ENCODE peak calls at places on chromosomes 12 and 14, in five cellular contexts. V is K562, H is GM12891, D is HepG2, Z is GM12878. W is an unnamed sample.

GRCh38 chr14:96077983-96078686 is 39.0 kb downstream of the C14orf132 start:
- DNase-seq in D (no peak), Z (peak), H (no peak), V (no peak), W (no peak)

GRCh38 chr14:51967521-51967920 is 21.8 kb upstream of the RTRAF start:
- DNase-seq in D (no peak), Z (no peak), H (no peak), V (no peak), W (no peak)

GRCh38 chr12:95959107-95959506 is 16.0 kb downstream of the AMDHD1 start:
- DNase-seq in D (peak), Z (no peak), V (no peak), H (no peak), W (no peak)

GRCh38 chr12:92779902-92780301 is 77.1 kb downstream of the PLEKHG7 start:
- DNase-seq in V (no peak), D (no peak), H (no peak), Z (no peak), W (no peak)

GRCh38 chr12:44709166-44709565 is 166.9 kb downstream of the NELL2 start:
- DNase-seq in V (no peak), Z (no peak), D (no peak), H (no peak), W (no peak)

GRCh38 chr14:101134851-101135486 is 231.4 kb upstream of the RTL1 start:
- DNase-seq in Z (no peak), H (no peak), V (no peak), D (no peak), W (no peak)

GRCh38 chr12:100897240-100897639 is 102.7 kb downstream of the ANO4 start:
- DNase-seq in V (no peak), H (no peak), D (no peak), Z (no peak), W (no peak)

GRCh38 chr12:89882051-89882450 is 173.4 kb upstream of the ATP2B1 start:
- DNase-seq in D (no peak), Z (peak), H (no peak), V (no peak), W (no peak)

GRCh38 chr14:33714527-33715222 is 236.2 kb downstream of the EGLN3 start:
- DNase-seq in D (no peak), V (no peak), H (no peak), Z (no peak), W (no peak)

GRCh38 chr12:20627001-20627588 is 68.0 kb upstream of the SLCO1C1 start:
- DNase-seq in H (no peak), V (no peak), D (no peak), Z (no peak), W (no peak)

GRCh38 chr14:22536853-22537338 is 52.1 kb downstream of the DAD1 start:
- DNase-seq in D (no peak), Z (peak), V (peak), H (peak), W (peak)

GRCh38 chr14:65962952-65963351 is 523.2 kb upstream of the CCDC196 start:
- DNase-seq in H (no peak), Z (no peak), V (no peak), D (no peak), W (no peak)

GRCh38 chr14:80784824-80785223 is 156.7 kb downstream of the CEP128 start:
- DNase-seq in D (no peak), V (no peak), H (no peak), Z (no peak), W (no peak)

GRCh38 chr12:27711957-27712356 is 1.3 kb downstream of the MRPS35 start:
- DNase-seq in V (no peak), Z (no peak), D (no peak), H (no peak), W (no peak)

DNA sequence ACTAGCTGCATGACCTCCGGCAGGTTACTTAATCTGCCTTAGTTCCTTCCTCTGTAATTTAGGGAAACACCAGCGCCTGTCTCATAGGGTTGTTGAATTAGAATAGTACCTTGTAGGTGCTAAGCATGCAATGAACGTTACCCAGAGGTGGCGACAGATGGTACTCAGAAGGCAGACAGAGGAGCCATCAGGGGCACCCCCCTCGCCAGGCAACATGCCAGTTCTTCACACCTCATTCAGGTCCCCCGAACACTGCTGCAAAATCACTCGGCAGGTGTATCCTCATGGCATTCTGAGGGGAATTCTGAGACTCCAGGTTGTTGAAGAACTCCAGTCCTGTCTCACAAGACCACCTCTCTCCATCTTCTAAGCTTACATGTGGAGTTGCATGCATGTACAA is 10.1 kb downstream of the ISM2 start:
- DNase-seq in V (no peak), D (no peak), Z (no peak), H (no peak), W (no peak)
- TF ChIP-seq TAF1 in V (no peak), D (no peak), Z (no peak), H (no peak), W (no peak)

DNA sequence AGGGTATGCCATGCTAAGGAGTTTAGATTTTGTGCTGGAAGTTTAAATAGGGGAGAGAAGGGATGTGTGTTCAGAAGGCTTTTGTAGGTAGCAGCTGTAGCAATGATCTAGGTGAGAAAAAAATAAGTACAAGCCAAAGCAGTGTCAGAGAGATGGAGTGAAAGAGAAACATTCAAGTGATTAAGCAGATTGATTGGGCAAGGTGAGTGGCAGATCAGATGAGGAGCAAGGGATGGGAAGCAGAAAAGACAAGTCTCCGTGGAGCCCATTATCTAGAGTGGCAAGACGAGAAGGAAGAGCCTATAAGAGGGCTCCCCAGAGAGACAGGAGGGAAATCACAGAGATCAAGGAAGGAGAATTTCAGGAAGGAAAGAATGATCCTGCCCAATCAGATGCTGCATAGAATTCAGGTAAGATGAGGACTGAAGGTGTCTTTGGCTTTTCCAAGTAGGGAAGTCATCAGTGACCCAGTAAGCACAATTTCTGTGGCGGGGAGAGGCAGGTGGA is 133.5 kb downstream of the ETV6 start:
- DNase-seq in D (no peak), H (no peak), V (no peak), Z (no peak), W (no peak)
- TF ChIP-seq POLR2AphosphoS5 in D (no peak), H (no peak), V (no peak), Z (no peak), W (no peak)

GRCh38 chr14:63214417-63215196 is 10.4 kb downstream of the RHOJ start:
- DNase-seq in H (no peak), Z (no peak), V (no peak), D (no peak), W (no peak)
- TF ChIP-seq POLR2A in H (no peak), Z (no peak), V (no peak), D (no peak), W (no peak)

DNA sequence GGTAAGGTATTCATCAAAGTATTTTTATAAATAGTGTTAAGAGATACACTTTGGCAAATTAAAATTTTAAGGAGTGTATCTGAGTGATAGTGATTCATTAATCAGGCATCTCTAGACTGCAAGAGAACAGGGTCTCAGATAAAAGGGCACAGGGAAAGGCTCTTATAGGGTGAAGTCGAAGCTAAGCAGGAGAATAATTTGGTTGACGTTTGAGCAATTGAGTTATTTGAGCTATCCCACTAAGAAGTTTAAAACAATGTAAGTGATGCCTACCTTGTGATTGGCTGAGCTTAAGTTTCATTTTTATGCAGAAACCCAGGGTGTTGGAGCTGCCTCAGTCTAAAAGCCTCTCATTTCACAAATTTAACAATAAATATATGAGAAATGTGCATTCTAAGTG is 125.3 kb downstream of the SLC6A15 start:
- DNase-seq in V (no peak), H (no peak), D (no peak), Z (no peak), W (no peak)
- TF ChIP-seq TAF1 in V (no peak), H (no peak), D (no peak), Z (no peak), W (no peak)

DNA sequence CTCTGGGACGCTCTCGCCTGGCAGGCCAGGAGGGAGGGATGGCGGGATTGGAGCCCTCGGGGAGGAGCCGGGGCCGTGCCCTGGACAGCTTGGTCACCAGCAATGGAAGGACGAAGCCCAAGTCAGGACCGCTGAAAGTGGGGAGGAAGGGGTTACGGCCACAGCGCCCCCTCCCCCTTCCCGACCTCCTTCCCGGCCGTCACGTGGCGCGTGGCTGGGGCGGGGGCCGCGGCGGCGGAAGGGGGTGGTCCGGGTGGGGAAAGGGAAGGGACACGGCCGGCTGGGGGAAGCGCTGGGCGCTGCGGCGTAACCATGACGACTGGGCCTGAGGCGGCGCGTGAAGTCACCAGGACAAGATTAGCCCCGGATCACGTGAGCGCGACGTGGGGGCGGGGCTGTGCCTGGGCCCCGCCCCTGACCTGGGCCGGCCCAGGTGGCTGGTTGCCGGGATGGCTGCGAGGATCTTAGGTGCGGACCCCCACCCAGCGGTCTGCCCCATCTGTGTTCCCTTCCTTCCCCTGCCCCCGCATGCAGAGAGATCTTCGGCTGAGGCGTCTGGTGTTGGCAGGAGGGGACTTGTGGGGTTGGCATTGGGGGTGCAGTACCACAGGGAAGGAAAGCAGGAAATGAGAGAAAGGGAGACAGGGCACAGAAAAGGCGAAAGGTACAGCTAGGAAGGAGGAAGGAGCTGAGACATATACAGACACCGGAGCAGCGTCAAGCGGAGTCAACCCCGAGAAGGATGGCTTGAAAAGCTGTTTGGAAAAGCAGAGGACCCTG is 6.2 kb downstream of the MAP3K12 start:
- DNase-seq in H (peak), Z (peak), D (peak), V (peak), W (peak)
- TF ChIP-seq POLR2AphosphoS5 in H (no peak), Z (peak), D (peak), V (peak), W (no peak)

GRCh38 chr14:104968541-104969401 is 9.4 kb downstream of the AHNAK2 start:
- DNase-seq in Z (no peak), D (no peak), V (no peak), H (no peak), W (no peak)

GRCh38 chr14:104971447-104972240 is 6.5 kb downstream of the AHNAK2 start:
- DNase-seq in D (no peak), H (no peak), V (no peak), Z (no peak), W (no peak)

GRCh38 chr14:104972301-104973211 is 5.6 kb downstream of the AHNAK2 start:
- DNase-seq in H (no peak), V (no peak), Z (no peak), D (no peak), W (no peak)

GRCh38 chr14:104969741-104970230 is 8.4 kb downstream of the AHNAK2 start:
- DNase-seq in V (no peak), H (no peak), D (no peak), Z (no peak), W (no peak)

DNA sequence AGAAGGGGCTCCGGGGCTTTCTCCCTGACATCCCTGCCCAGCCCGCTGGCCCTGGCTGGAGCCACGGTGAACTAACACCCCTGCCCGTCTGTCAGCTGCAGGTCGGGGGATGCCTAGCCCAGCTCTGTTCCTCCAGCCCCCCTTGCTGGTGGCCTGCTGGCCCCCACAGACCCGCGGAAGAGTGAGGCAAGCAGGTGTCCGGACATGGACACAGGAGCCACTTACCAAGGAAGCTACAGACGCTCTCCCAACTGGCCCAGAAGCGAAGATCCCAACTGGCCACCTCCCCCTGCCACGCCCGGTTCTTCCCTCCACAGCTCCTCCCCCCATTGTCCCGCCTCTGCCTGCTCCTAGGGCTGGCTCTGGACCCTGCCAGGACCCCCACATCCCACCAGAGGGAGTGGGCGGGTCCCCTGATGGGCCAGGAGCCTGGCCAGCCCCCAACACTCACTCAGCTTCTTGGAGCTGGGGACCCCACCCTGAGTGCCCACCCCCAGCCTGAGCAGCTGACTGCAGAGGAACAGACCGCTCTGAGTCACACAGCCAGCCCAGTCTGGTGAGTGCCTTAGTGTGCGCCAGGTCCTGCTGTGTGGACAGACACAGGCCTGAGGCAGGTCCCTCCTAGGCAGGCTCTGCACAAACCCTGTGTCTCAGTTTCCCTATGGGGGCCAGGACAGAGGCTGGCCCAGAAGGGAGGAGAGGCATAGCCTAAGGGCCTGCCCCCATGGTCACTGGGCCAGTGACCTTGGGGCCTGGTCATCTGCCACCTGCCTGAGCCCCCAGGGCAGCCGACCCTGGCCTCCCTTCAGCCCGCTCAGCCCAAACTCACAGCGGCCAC is 7.7 kb downstream of the AHNAK2 start:
- DNase-seq in Z (no peak), V (peak), H (no peak), D (no peak), W (no peak)
- TF ChIP-seq POLR2A in Z (no peak), V (no peak), H (no peak), D (no peak), W (no peak)

GRCh38 chr14:71400821-71401447 is 493.7 kb downstream of the PCNX1 start:
- DNase-seq in D (no peak), V (no peak), Z (peak), H (no peak), W (no peak)
- TF ChIP-seq TAF1 in D (no peak), V (no peak), Z (no peak), H (no peak), W (no peak)